ENCODE peak calls at places on chromosomes 11 and 22, in seven cellular contexts. Y, N, L, X, W, Q and S are unnamed samples.

GRCh38 chr22:30649430-30650007 is 13.9 kb downstream of the SLC35E4 start:
- DNase-seq in X (no peak), Q (no peak), W (no peak), L (peak), N (no peak), Y (peak), S (peak)

GRCh38 chr11:18844753-18845367 is 53.3 kb upstream of the PTPN5 start:
- DNase-seq in Q (no peak), L (no peak), W (peak), Y (peak), X (no peak), N (no peak), S (peak)

GRCh38 chr22:23418159-23418788 is 161.8 kb downstream of the IGLL1 start:
- DNase-seq in W (no peak), X (no peak), Q (no peak), N (no peak), L (no peak), Y (no peak), S (no peak)

GRCh38 chr22:29148826-29149225 is 56.9 kb upstream of the EMID1 start:
- DNase-seq in Q (no peak), L (no peak), W (no peak), X (peak), N (no peak), Y (no peak), S (no peak)

GRCh38 chr11:117511981-117512448 is 184.4 kb downstream of the CEP164 start:
- DNase-seq in W (no peak), Q (no peak), X (no peak), N (no peak), L (no peak), Y (no peak), S (no peak)

GRCh38 chr11:62678433-62678769 is 472 bp downstream of the UBXN1 start:
- DNase-seq in W (no peak), L (no peak), N (no peak), Y (no peak), Q (no peak), X (no peak), S (no peak)

GRCh38 chr11:115276182-115276581 is 228.0 kb downstream of the CADM1 start:
- DNase-seq in Y (no peak), X (no peak), N (no peak), Q (no peak), L (no peak), W (no peak), S (no peak)

GRCh38 chr11:67379061-67380058 is 6.0 kb upstream of the CLCF1 start:
- DNase-seq in Y (no peak), W (no peak), X (no peak), N (no peak), L (no peak), Q (no peak), S (peak)

GRCh38 chr11:92627615-92628201 is 341.7 kb upstream of the MTNR1B start:
- DNase-seq in Q (no peak), N (no peak), W (no peak), L (no peak), Y (no peak), X (no peak), S (no peak)

GRCh38 chr22:28600546-28601143 is 79.0 kb downstream of the TTC28 start:
- DNase-seq in Y (peak), N (no peak), W (no peak), X (no peak), Q (peak), L (peak), S (peak)

GRCh38 chr11:126137146-126137545 is 74.3 kb downstream of the RPUSD4 start:
- DNase-seq in Y (no peak), N (no peak), W (no peak), X (no peak), L (no peak), Q (no peak), S (no peak)

GRCh38 chr22:44351685-44352377 is 39.1 kb upstream of the SHISAL1 start:
- DNase-seq in X (no peak), Q (peak), W (no peak), L (no peak), Y (peak), N (no peak), S (no peak)

GRCh38 chr11:76096552-76096951 is 109.8 kb downstream of the WNT11 start:
- DNase-seq in Y (no peak), L (no peak), Q (no peak), N (no peak), W (no peak), X (no peak), S (no peak)

GRCh38 chr11:45899448-45900174 is 7.5 kb downstream of the FREY1 start:
- DNase-seq in Q (peak), X (peak), Y (peak), L (peak), W (peak), N (peak), S (peak)

GRCh38 chr11:111403021-111403725 is 24.1 kb upstream of the POU2AF1 start:
- DNase-seq in L (no peak), W (no peak), X (no peak), Y (no peak), Q (peak), N (no peak), S (no peak)

GRCh38 chr22:27918351-27919221 is 470 bp downstream of the PITPNB start:
- DNase-seq in Y (peak), X (peak), L (no peak), N (peak), W (peak), Q (no peak), S (peak)

GRCh38 chr11:12543596-12544415 is 130.4 kb upstream of the TEAD1 start:
- DNase-seq in Y (no peak), N (no peak), W (no peak), X (no peak), L (no peak), Q (no peak), S (no peak)

GRCh38 chr22:17064498-17065100 is 20.2 kb upstream of the IL17RA start:
- DNase-seq in Y (no peak), Q (no peak), L (no peak), N (no peak), X (no peak), W (no peak), S (no peak)

GRCh38 chr11:64000026-64000739 is 13.9 kb downstream of the OTUB1 start:
- DNase-seq in L (peak), Y (peak), Q (no peak), W (no peak), N (peak), X (peak), S (peak)

GRCh38 chr11:13026722-13027121 is 17.6 kb downstream of the RASSF10 start:
- DNase-seq in Q (no peak), X (no peak), N (no peak), W (no peak), Y (no peak), L (no peak), S (no peak)

GRCh38 chr22:32836286-32836859 is 34.9 kb downstream of the TIMP3 start:
- DNase-seq in X (no peak), N (no peak), Y (peak), L (no peak), Q (no peak), W (peak), S (peak)

GRCh38 chr11:20429216-20429615 is 41.7 kb downstream of the PRMT3 start:
- DNase-seq in Y (no peak), Q (no peak), W (no peak), N (no peak), X (no peak), L (no peak), S (no peak)

GRCh38 chr22:45997775-45998637 is 21.0 kb upstream of the WNT7B start:
- DNase-seq in X (peak), W (no peak), L (no peak), Q (no peak), Y (no peak), N (no peak), S (no peak)

GRCh38 chr11:68074584-68075352 is 35.9 kb downstream of the TCIRG1 start:
- DNase-seq in Q (no peak), Y (no peak), N (no peak), W (no peak), L (no peak), X (no peak), S (no peak)

GRCh38 chr22:45540122-45540521 is 37.4 kb downstream of the FBLN1 start:
- DNase-seq in W (no peak), N (no peak), X (no peak), Q (no peak), L (no peak), Y (no peak), S (no peak)

GRCh38 chr11:10892250-10892649 is 34.4 kb upstream of the ZBED5 start:
- DNase-seq in N (no peak), Y (no peak), L (no peak), X (no peak), Q (no peak), W (no peak), S (no peak)

GRCh38 chr11:16178273-16178672 is 178.1 kb downstream of the SOX6 start:
- DNase-seq in W (no peak), Y (no peak), Q (no peak), L (no peak), X (no peak), N (no peak), S (no peak)

GRCh38 chr11:74849525-74850391 is 99.1 kb downstream of the XRRA1 start:
- DNase-seq in Q (no peak), Y (no peak), N (no peak), X (no peak), W (no peak), L (no peak), S (no peak)

GRCh38 chr11:43969543-43969942 is 27.1 kb downstream of the C11orf96 start:
- DNase-seq in L (no peak), W (no peak), Q (no peak), N (no peak), Y (no peak), X (no peak), S (no peak)

GRCh38 chr11:81135570-81135969 is 1598.1 kb downstream of the FAM181B start:
- DNase-seq in Y (no peak), L (no peak), W (no peak), N (no peak), Q (no peak), X (no peak), S (no peak)

GRCh38 chr11:57543601-57544000 is 6.2 kb downstream of the SMTNL1 start:
- DNase-seq in W (no peak), N (no peak), L (no peak), Y (no peak), X (no peak), Q (no peak), S (no peak)

GRCh38 chr11:34356576-34356917 is 1.3 kb downstream of the ABTB2 start:
- DNase-seq in L (no peak), Y (no peak), N (peak), W (no peak), X (no peak), Q (peak), S (no peak)

GRCh38 chr11:78916759-78917158 is 342.1 kb upstream of the NARS2 start:
- DNase-seq in L (no peak), N (no peak), X (no peak), Q (no peak), W (no peak), Y (no peak), S (no peak)

GRCh38 chr11:78350646-78351165 is 66.9 kb downstream of the GAB2 start:
- DNase-seq in N (no peak), X (no peak), Y (no peak), L (peak), Q (no peak), W (no peak), S (peak)

GRCh38 chr11:47124675-47125074 is 52.0 kb downstream of the ARFGAP2 start:
- DNase-seq in W (no peak), N (no peak), Q (no peak), L (no peak), X (no peak), Y (no peak), S (no peak)

GRCh38 chr11:108115495-108116140 is 5.7 kb upstream of the ACAT1 start:
- DNase-seq in N (no peak), Y (no peak), L (peak), X (peak), W (no peak), Q (peak), S (peak)

GRCh38 chr11:125348704-125349635 is 147.1 kb downstream of the FEZ1 start:
- DNase-seq in Y (peak), N (peak), L (no peak), X (peak), Q (no peak), W (peak), S (peak)